ENCODE peak calls at places on chromosomes 3 and 15, in seven cellular contexts. One of them, this sample, is unnamed.

GRCh38 chr3:37989821-37990480 is 635 bp upstream of the VILL start:
- DNase-seq in ACHN: no peak
- DNase-seq in endothelial cell: no peak
- DNase-seq in BJ: no peak
- DNase-seq in T-helper 1 cell: no peak
- DNase-seq in GM12891: no peak
- DNase-seq in psoas muscle: no peak
- DNase-seq in this sample: no peak

GRCh38 chr3:43855674-43856299 is 165.0 kb downstream of the ABHD5 start:
- DNase-seq in ACHN: peak; percentile 67
- DNase-seq in endothelial cell: peak; percentile 63
- DNase-seq in BJ: no peak
- DNase-seq in T-helper 1 cell: no peak
- DNase-seq in GM12891: no peak
- DNase-seq in psoas muscle: peak; percentile 24
- DNase-seq in this sample: peak; percentile 75

GRCh38 chr3:133962879-133963278 is 66.8 kb downstream of the SLCO2A1 start:
- DNase-seq in ACHN: no peak
- DNase-seq in endothelial cell: no peak
- DNase-seq in BJ: peak; percentile 45
- DNase-seq in T-helper 1 cell: no peak
- DNase-seq in GM12891: no peak
- DNase-seq in psoas muscle: no peak
- DNase-seq in this sample: no peak

GRCh38 chr3:535566-536416 is 339.2 kb downstream of the CHL1 start:
- DNase-seq in ACHN: peak; percentile 86
- DNase-seq in endothelial cell: no peak
- DNase-seq in BJ: no peak
- DNase-seq in T-helper 1 cell: no peak
- DNase-seq in GM12891: no peak
- DNase-seq in psoas muscle: peak; percentile 41
- DNase-seq in this sample: no peak

GRCh38 chr15:39135989-39136388 is 444.9 kb upstream of the THBS1 start:
- DNase-seq in ACHN: peak; percentile 48
- DNase-seq in endothelial cell: no peak
- DNase-seq in BJ: peak; percentile 88
- DNase-seq in T-helper 1 cell: no peak
- DNase-seq in GM12891: no peak
- DNase-seq in psoas muscle: no peak
- DNase-seq in this sample: no peak

GRCh38 chr3:47355010-47355409 is 25.8 kb upstream of the PTPN23 start:
- DNase-seq in ACHN: no peak
- DNase-seq in endothelial cell: no peak
- DNase-seq in BJ: no peak
- DNase-seq in T-helper 1 cell: no peak
- DNase-seq in GM12891: no peak
- DNase-seq in psoas muscle: no peak
- DNase-seq in this sample: no peak

GRCh38 chr3:54905230-54905888 is 22.5 kb downstream of the LRTM1 start:
- DNase-seq in ACHN: peak; percentile 64
- DNase-seq in endothelial cell: no peak
- DNase-seq in BJ: no peak
- DNase-seq in T-helper 1 cell: no peak
- DNase-seq in GM12891: no peak
- DNase-seq in psoas muscle: no peak
- DNase-seq in this sample: no peak

GRCh38 chr15:100384108-100384410 is 42.3 kb upstream of the ADAMTS17 start:
- DNase-seq in ACHN: no peak
- DNase-seq in endothelial cell: no peak
- DNase-seq in BJ: no peak
- DNase-seq in T-helper 1 cell: no peak
- DNase-seq in GM12891: no peak
- DNase-seq in psoas muscle: no peak
- DNase-seq in this sample: no peak

GRCh38 chr3:119628390-119628789 is 30.7 kb downstream of the PLA1A start:
- DNase-seq in ACHN: no peak
- DNase-seq in endothelial cell: no peak
- DNase-seq in BJ: no peak
- DNase-seq in T-helper 1 cell: no peak
- DNase-seq in GM12891: no peak
- DNase-seq in psoas muscle: no peak
- DNase-seq in this sample: no peak

GRCh38 chr3:64152100-64152499 is 73.2 kb downstream of the PRICKLE2 start:
- DNase-seq in ACHN: no peak
- DNase-seq in endothelial cell: no peak
- DNase-seq in BJ: no peak
- DNase-seq in T-helper 1 cell: no peak
- DNase-seq in GM12891: no peak
- DNase-seq in psoas muscle: no peak
- DNase-seq in this sample: peak; percentile 30

GRCh38 chr3:22117751-22118346 is 366.8 kb upstream of the ZNF385D start:
- DNase-seq in ACHN: peak; percentile 42
- DNase-seq in endothelial cell: no peak
- DNase-seq in BJ: peak; percentile 8
- DNase-seq in T-helper 1 cell: no peak
- DNase-seq in GM12891: no peak
- DNase-seq in psoas muscle: no peak
- DNase-seq in this sample: no peak

GRCh38 chr3:61522629-61523028 is 38.7 kb upstream of the PTPRG start:
- DNase-seq in ACHN: no peak
- DNase-seq in endothelial cell: no peak
- DNase-seq in BJ: no peak
- DNase-seq in T-helper 1 cell: no peak
- DNase-seq in GM12891: no peak
- DNase-seq in psoas muscle: no peak
- DNase-seq in this sample: no peak

GRCh38 chr15:57150066-57150865 is 226.0 kb upstream of the CGNL1 start:
- DNase-seq in ACHN: no peak
- DNase-seq in endothelial cell: no peak
- DNase-seq in BJ: no peak
- DNase-seq in T-helper 1 cell: no peak
- DNase-seq in GM12891: no peak
- DNase-seq in psoas muscle: no peak
- DNase-seq in this sample: no peak

GRCh38 chr3:53254810-53255359 is 937 bp downstream of the TKT start:
- DNase-seq in ACHN: peak; percentile 49
- DNase-seq in endothelial cell: peak; percentile 62
- DNase-seq in BJ: no peak
- DNase-seq in T-helper 1 cell: peak; percentile 19
- DNase-seq in GM12891: peak; percentile 65
- DNase-seq in psoas muscle: peak; percentile 69
- DNase-seq in this sample: peak; percentile 77

GRCh38 chr3:38573606-38574005 is 75.9 kb downstream of the SCN5A start:
- DNase-seq in ACHN: no peak
- DNase-seq in endothelial cell: no peak
- DNase-seq in BJ: no peak
- DNase-seq in T-helper 1 cell: no peak
- DNase-seq in GM12891: no peak
- DNase-seq in psoas muscle: no peak
- DNase-seq in this sample: no peak

GRCh38 chr15:55198706-55199105 is 2.0 kb upstream of the RSL24D1 start:
- DNase-seq in ACHN: no peak
- DNase-seq in endothelial cell: no peak
- DNase-seq in BJ: no peak
- DNase-seq in T-helper 1 cell: no peak
- DNase-seq in GM12891: no peak
- DNase-seq in psoas muscle: no peak
- DNase-seq in this sample: no peak

GRCh38 chr15:89900849-89901248 is 7.1 kb upstream of the AP3S2 start:
- DNase-seq in ACHN: no peak
- DNase-seq in endothelial cell: no peak
- DNase-seq in BJ: no peak
- DNase-seq in T-helper 1 cell: no peak
- DNase-seq in GM12891: no peak
- DNase-seq in psoas muscle: no peak
- DNase-seq in this sample: no peak

GRCh38 chr3:190807719-190808375 is 54.6 kb downstream of the GMNC start:
- DNase-seq in ACHN: no peak
- DNase-seq in endothelial cell: no peak
- DNase-seq in BJ: no peak
- DNase-seq in T-helper 1 cell: no peak
- DNase-seq in GM12891: no peak
- DNase-seq in psoas muscle: peak; percentile 25
- DNase-seq in this sample: peak; percentile 73

GRCh38 chr3:194333212-194333980 is 17.7 kb downstream of the CPN2 start:
- DNase-seq in ACHN: peak; percentile 79
- DNase-seq in endothelial cell: peak; percentile 96
- DNase-seq in BJ: no peak
- DNase-seq in T-helper 1 cell: peak; percentile 65
- DNase-seq in GM12891: peak; percentile 88
- DNase-seq in psoas muscle: peak; percentile 85
- DNase-seq in this sample: peak; percentile 91

GRCh38 chr15:60591491-60592385 is 112.8 kb upstream of the ICE2 start:
- DNase-seq in ACHN: no peak
- DNase-seq in endothelial cell: peak; percentile 48
- DNase-seq in BJ: no peak
- DNase-seq in T-helper 1 cell: peak; percentile 22
- DNase-seq in GM12891: peak; percentile 46
- DNase-seq in psoas muscle: peak; percentile 69
- DNase-seq in this sample: peak; percentile 55

GRCh38 chr3:129688310-129688895 is 81.9 kb upstream of the PLXND1 start:
- DNase-seq in ACHN: peak; percentile 63
- DNase-seq in endothelial cell: peak; percentile 30
- DNase-seq in BJ: no peak
- DNase-seq in T-helper 1 cell: no peak
- DNase-seq in GM12891: no peak
- DNase-seq in psoas muscle: peak; percentile 69
- DNase-seq in this sample: peak; percentile 61

GRCh38 chr3:124333931-124334640 is 342.2 kb upstream of the ROPN1 start:
- DNase-seq in ACHN: no peak
- DNase-seq in endothelial cell: no peak
- DNase-seq in BJ: no peak
- DNase-seq in T-helper 1 cell: no peak
- DNase-seq in GM12891: no peak
- DNase-seq in psoas muscle: no peak
- DNase-seq in this sample: no peak

This sample was measured in adrenal gland.